ENCODE peak calls at places on chromosomes 13 and 19, in seven cellular contexts. U is activated T-helper 9 cell treated with anti-CD3 and anti-CD28 coated beads, Interleukin-2, amount 50 U/mL, for 16 hours; K is central memory CD4-positive, alpha-beta T cell; P is hypothalamus; C is right atrium auricular region; V is nucleus accumbens; G is NCI-H446. S is an unnamed sample.

GRCh38 chr13:103625194-103625593 is 559.0 kb upstream of the SLC10A2 start:
- DNase-seq in C (no peak), U (no peak), V (no peak), P (no peak), G (no peak), K (no peak), S (no peak)

GRCh38 chr13:36905944-36906343 is 14.1 kb downstream of the SMAD9 start:
- DNase-seq in P (no peak), C (no peak), U (no peak), K (no peak), G (no peak), V (no peak), S (no peak)

GRCh38 chr19:16374436-16374835 is 49.8 kb downstream of the KLF2 start:
- DNase-seq in P (no peak), U (no peak), C (no peak), V (no peak), G (no peak), K (no peak), S (no peak)

GRCh38 chr19:38949580-38950367 is 19.0 kb downstream of the MRPS12 start:
- DNase-seq in G (no peak), U (peak; percentile 74), P (peak; percentile 86), K (peak; percentile 64), C (peak; percentile 70), V (peak; percentile 42), S (peak; percentile 79)

GRCh38 chr19:5170329-5170745 is 170.3 kb downstream of the PTPRS start:
- DNase-seq in G (no peak), P (no peak), K (peak; percentile 16), C (no peak), V (no peak), U (peak; percentile 27), S (no peak)

GRCh38 chr13:30618938-30619289 is 1.2 kb downstream of the USPL1 start:
- DNase-seq in U (no peak), V (no peak), G (no peak), P (no peak), K (no peak), C (no peak), S (no peak)

GRCh38 chr13:113159701-113160100 is 1.3 kb downstream of the PROZ start:
- DNase-seq in G (no peak), P (no peak), U (no peak), C (no peak), K (no peak), V (no peak), S (no peak)

GRCh38 chr13:33832872-33833271 is 14.9 kb downstream of the RFC3 start:
- DNase-seq in K (no peak), V (no peak), G (no peak), C (no peak), P (no peak), U (no peak), S (no peak)

GRCh38 chr19:8577247-8577646 is at the start of gene MYO1F:
- DNase-seq in U (no peak), C (no peak), V (no peak), P (no peak), K (no peak), G (no peak), S (no peak)

GRCh38 chr19:47305309-47305751 is 4.3 kb upstream of the C5AR1 start:
- DNase-seq in V (no peak), P (peak; percentile 9), U (peak; percentile 42), K (peak; percentile 44), G (peak; percentile 61), C (peak; percentile 79), S (peak; percentile 55)

GRCh38 chr19:41156207-41156606 is 36.8 kb upstream of the CYP2S1 start:
- DNase-seq in K (no peak), P (no peak), C (no peak), G (no peak), V (no peak), U (no peak), S (no peak)

GRCh38 chr13:50518791-50519201 is 324.7 kb downstream of the DLEU7 start:
- DNase-seq in K (no peak), C (no peak), U (no peak), V (no peak), G (no peak), P (peak; percentile 47), S (peak; percentile 77)

GRCh38 chr13:101892296-101892695 is 439.8 kb downstream of the ITGBL1 start:
- DNase-seq in V (no peak), C (no peak), P (no peak), G (no peak), K (no peak), U (no peak), S (no peak)

GRCh38 chr19:45211751-45212381 is 33.3 kb downstream of the BLOC1S3 start:
- DNase-seq in K (no peak), C (peak; percentile 58), G (no peak), V (no peak), P (no peak), U (no peak), S (no peak)

GRCh38 chr13:94710881-94711560 is 1.3 kb downstream of the SOX21 start:
- DNase-seq in V (peak; percentile 26), G (no peak), P (no peak), C (no peak), U (no peak), K (no peak), S (no peak)

GRCh38 chr19:2567580-2567979 is 91.7 kb downstream of the GADD45B start:
- DNase-seq in C (peak; percentile 81), G (no peak), K (no peak), V (no peak), P (no peak), U (no peak), S (no peak)

GRCh38 chr13:47126432-47126831 is 229.6 kb upstream of the HTR2A start:
- DNase-seq in V (no peak), C (no peak), K (no peak), P (no peak), G (no peak), U (no peak), S (no peak)

GRCh38 chr13:33108620-33109019 is 92.4 kb downstream of the KL start:
- DNase-seq in V (no peak), C (no peak), G (no peak), U (no peak), P (no peak), K (no peak), S (peak; percentile 95)

GRCh38 chr19:11238781-11239376 is 540 bp upstream of the ANGPTL8 start:
- DNase-seq in P (no peak), C (no peak), V (no peak), K (no peak), U (no peak), G (no peak), S (no peak)

GRCh38 chr13:35840991-35841604 is 290.1 kb downstream of the DCLK1 start:
- DNase-seq in P (peak; percentile 36), C (no peak), V (no peak), U (no peak), K (no peak), G (no peak), S (no peak)

GRCh38 chr13:114130708-114131580 is 1.5 kb downstream of the RASA3 start:
- DNase-seq in K (peak; percentile 80), G (no peak), C (peak; percentile 71), P (peak; percentile 38), U (no peak), V (peak; percentile 39), S (peak; percentile 81)

GRCh38 chr19:40716655-40717324 is at the start of the genes COQ8B and ITPKC:
- DNase-seq in G (peak; percentile 97), C (peak; percentile 99), V (peak; percentile 98), U (peak; percentile 100), P (peak; percentile 100), K (peak; percentile 98), S (peak; percentile 95)

S was measured in foreskin melanocyte.